ENCODE peak calls at places on chromosomes 2 and 18, in nine cellular contexts. D, H, U, Z, Y, C, J, W and E are unnamed samples.

GRCh38 chr2:174771631-174772491 is 7.6 kb upstream of the CHRNA1 start:
- DNase-seq in U (peak; percentile 84), H (peak; percentile 48), C (peak; percentile 92), W (peak; percentile 44), D (peak; percentile 52), Z (peak; percentile 73), J (peak; percentile 61), Y (peak; percentile 86), E (peak; percentile 86)

GRCh38 chr18:57523171-57523956 is 63.1 kb downstream of the FECH start:
- DNase-seq in J (no peak), H (no peak), C (no peak), Z (no peak), D (no peak), Y (no peak), U (no peak), W (no peak), E (no peak)

GRCh38 chr2:207926133-207927076 is 98.9 kb downstream of the PLEKHM3 start:
- DNase-seq in H (peak; percentile 51), W (no peak), Z (peak; percentile 59), C (peak; percentile 97), J (no peak), D (peak; percentile 46), U (no peak), Y (peak; percentile 58), E (no peak)

GRCh38 chr18:56327171-56327885 is 311.1 kb downstream of the TXNL1 start:
- DNase-seq in U (no peak), W (no peak), J (peak; percentile 11), C (no peak), H (no peak), D (peak; percentile 22), Y (no peak), Z (peak; percentile 16), E (no peak)

GRCh38 chr2:7430869-7431641 is 513.8 kb downstream of the RNF144A start:
- DNase-seq in D (no peak), C (peak; percentile 61), Z (no peak), H (no peak), W (no peak), U (peak; percentile 81), Y (peak; percentile 64), J (peak; percentile 17), E (peak; percentile 32)

GRCh38 chr18:65547046-65547445 is 203.8 kb upstream of the CDH7 start:
- DNase-seq in C (no peak), H (no peak), Y (no peak), D (no peak), Z (no peak), W (no peak), J (peak; percentile 9), U (no peak), E (no peak)

GRCh38 chr2:124081154-124081771 is 56.2 kb downstream of the CNTNAP5 start:
- DNase-seq in W (no peak), U (no peak), H (no peak), J (peak; percentile 80), Z (no peak), D (no peak), C (no peak), Y (no peak), E (no peak)

GRCh38 chr2:237045449-237045848 is 40.2 kb upstream of the COPS8 start:
- DNase-seq in C (no peak), Y (no peak), Z (no peak), J (peak; percentile 43), D (no peak), H (no peak), U (no peak), W (no peak), E (no peak)

GRCh38 chr18:79799619-79800352 is 2.0 kb downstream of the KCNG2 start:
- DNase-seq in W (no peak), Y (peak; percentile 15), H (no peak), D (no peak), C (peak; percentile 53), J (no peak), Z (no peak), U (peak; percentile 68), E (no peak)

GRCh38 chr2:129092871-129093385 is 774.3 kb upstream of the HS6ST1 start:
- DNase-seq in D (no peak), U (no peak), H (no peak), Y (no peak), J (no peak), C (no peak), Z (no peak), W (no peak), E (no peak)

GRCh38 chr2:241901018-241901380 is 31.5 kb downstream of the RTP5 start:
- DNase-seq in Z (no peak), Y (no peak), C (peak; percentile 22), J (peak; percentile 11), H (no peak), W (no peak), U (peak; percentile 73), D (no peak), E (no peak)

GRCh38 chr2:100320547-100321180 is 1.6 kb downstream of the LONRF2 start:
- DNase-seq in C (peak; percentile 76), Y (no peak), H (peak; percentile 28), U (no peak), Z (peak; percentile 18), W (no peak), D (peak; percentile 69), J (no peak), E (peak; percentile 65)
- H3K27ac ChIP-seq in C (no peak overlapping the region), Y (peak overlapping the region; percentile 87), H (peak overlapping the region; percentile 83), U (no peak overlapping the region), Z (peak overlapping the region; percentile 88), W (no peak overlapping the region), D (peak overlapping the region; percentile 99), J (no peak overlapping the region), E (peak overlapping the region; percentile 85)

DNA sequence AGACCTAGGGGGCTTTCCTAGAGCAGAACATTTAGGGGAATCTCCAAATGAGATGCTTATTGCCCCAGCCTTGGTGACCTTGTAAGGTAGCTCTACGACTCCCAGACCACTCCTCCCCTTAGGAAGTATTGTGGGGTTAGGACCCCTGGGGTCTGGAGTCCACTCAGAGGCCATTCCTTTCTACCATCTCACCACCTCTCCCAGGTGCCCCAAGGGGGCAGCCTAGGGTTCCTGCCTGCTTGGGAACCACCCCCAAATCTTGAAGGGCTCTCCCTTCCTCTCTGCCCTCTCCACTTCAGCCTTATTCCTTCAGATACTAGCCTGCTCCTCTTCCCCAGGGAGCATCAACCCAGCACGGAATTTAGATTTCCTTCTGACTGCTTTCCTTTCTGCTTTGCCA is 17.5 kb upstream of the EXOC6B start:
- DNase-seq in C (no peak), H (no peak), Y (no peak), Z (no peak), W (no peak), U (no peak), J (no peak), D (no peak), E (no peak)
- TF ChIP-seq CTCF in C (no peak), H (no peak), Y (no peak), Z (no peak), W (peak; percentile 15), U (no peak), J (no peak), D (no peak), E (no peak)

GRCh38 chr2:190444954-190445353 is 36.8 kb downstream of the MFSD6 start:
- DNase-seq in D (no peak), J (no peak), Y (no peak), W (no peak), H (no peak), C (no peak), Z (no peak), U (no peak), E (no peak)
- H3K4me1 ChIP-seq in D (no peaks in the 10 kb centered on the region), J (no peaks in the 10 kb centered on the region), Y (peaks cover 34% of the 10 kb centered on the region), W (no peaks in the 10 kb centered on the region), H (no peaks in the 10 kb centered on the region), C (peaks cover 7% of the 10 kb centered on the region), Z (peaks cover 9% of the 10 kb centered on the region), U (no peaks in the 10 kb centered on the region), E (peaks cover 15% of the 10 kb centered on the region)

GRCh38 chr2:191739194-191739593 is 61.3 kb downstream of the NABP1 start:
- DNase-seq in Z (no peak), C (no peak), H (no peak), Y (no peak), J (no peak), U (no peak), W (no peak), D (no peak), E (no peak)
- H3K27ac ChIP-seq in Z (no peak overlapping the region), C (no peak overlapping the region), H (no peak overlapping the region), Y (no peak overlapping the region), J (no peak overlapping the region), U (no peak overlapping the region), W (no peak overlapping the region), D (no peak overlapping the region), E (no peak overlapping the region)

GRCh38 chr2:79855264-79856006 is 342.6 kb downstream of the CTNNA2 start:
- DNase-seq in D (no peak), Y (no peak), U (no peak), W (no peak), J (no peak), C (peak; percentile 21), H (no peak), Z (no peak), E (peak; percentile 61)
- TF ChIP-seq CTCF in D (no peak), Y (no peak), U (no peak), W (no peak), J (no peak), C (peak; percentile 51), H (peak; percentile 35), Z (no peak), E (no peak)

GRCh38 chr2:216119986-216120385 is 10.8 kb downstream of the XRCC5 start:
- DNase-seq in D (no peak), U (no peak), H (no peak), Z (no peak), C (no peak), W (no peak), J (no peak), Y (no peak), E (no peak)

GRCh38 chr2:216119144-216119543 is 10.0 kb downstream of the XRCC5 start:
- DNase-seq in J (no peak), U (no peak), W (no peak), Y (no peak), H (no peak), D (no peak), C (no peak), Z (no peak), E (no peak)

GRCh38 chr2:216117566-216117965 is 8.4 kb downstream of the XRCC5 start:
- DNase-seq in Y (no peak), H (no peak), J (peak; percentile 20), C (no peak), Z (no peak), U (no peak), D (no peak), W (no peak), E (no peak)

GRCh38 chr2:216116418-216116817 is 7.3 kb downstream of the XRCC5 start:
- DNase-seq in Y (no peak), J (no peak), U (no peak), Z (no peak), W (no peak), C (no peak), D (no peak), H (no peak), E (no peak)

DNA sequence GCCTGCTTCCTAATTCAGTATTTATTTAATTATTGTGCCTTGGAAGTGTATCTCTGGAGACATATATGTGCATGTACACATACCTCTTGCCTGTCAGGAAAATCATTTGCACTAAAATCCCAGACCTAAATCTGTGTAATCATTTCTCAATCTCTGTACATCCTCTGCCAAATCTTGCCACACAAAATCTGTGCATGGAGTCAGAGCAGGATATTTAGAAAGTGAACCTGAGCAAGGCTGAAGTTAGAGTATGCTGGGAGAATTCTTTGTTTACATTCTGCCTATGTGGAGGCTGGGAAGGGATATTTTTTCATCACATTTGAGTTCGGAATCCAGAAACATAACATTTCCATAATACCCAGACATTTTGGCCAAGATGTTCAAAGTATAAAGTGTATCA is 9.3 kb downstream of the XRCC5 start:
- DNase-seq in H (no peak), J (no peak), Z (no peak), W (no peak), C (no peak), D (no peak), Y (no peak), U (no peak), E (no peak)
- H3K4me1 ChIP-seq in H (no peaks in the 10 kb centered on the region), J (peaks cover 7% of the 10 kb centered on the region), Z (no peaks in the 10 kb centered on the region), W (peaks cover 12% of the 10 kb centered on the region), C (peaks cover 16% of the 10 kb centered on the region), D (no peaks in the 10 kb centered on the region), Y (peaks cover 15% of the 10 kb centered on the region), U (peaks cover 8% of the 10 kb centered on the region), E (peaks cover 15% of the 10 kb centered on the region)